ENCODE peak calls at places on chromosomes 3 and 15, in ten cellular contexts. F is colonic mucosa, O is BE2C, E is stomach, L is tibial nerve, R is lung, N is lower lobe of right lung, S is left ventricle myocardium inferior, A is mesendoderm, H is uterus. J is an unnamed sample.

GRCh38 chr3:73624363-73625123 is at the start of gene PDZRN3:
- DNase-seq in F (peak; percentile 84), O (peak; percentile 86), E (peak; percentile 55), L (peak; percentile 48), R (peak; percentile 39), N (peak; percentile 55), S (peak; percentile 64), A (peak; percentile 85), H (peak; percentile 85), J (peak; percentile 72)

GRCh38 chr3:110810356-110810755 is 261.3 kb upstream of the NECTIN3 start:
- DNase-seq in F (no peak), O (no peak), E (no peak), L (no peak), R (no peak), N (no peak), S (no peak), A (no peak), H (no peak), J (no peak)

GRCh38 chr3:127953636-127954035 is 38.6 kb downstream of the KBTBD12 start:
- DNase-seq in F (no peak), O (no peak), E (no peak), L (no peak), R (no peak), N (no peak), S (no peak), A (no peak), H (no peak), J (no peak)

GRCh38 chr3:67495751-67496150 is 158.7 kb downstream of the SUCLG2 start:
- DNase-seq in F (no peak), O (no peak), E (peak; percentile 30), L (no peak), R (no peak), N (no peak), S (no peak), A (no peak), H (no peak), J (no peak)

GRCh38 chr15:58909616-58910015 is 23.9 kb downstream of the SLTM start:
- DNase-seq in F (no peak), O (no peak), E (no peak), L (no peak), R (no peak), N (no peak), S (no peak), A (no peak), H (no peak), J (no peak)

GRCh38 chr15:63047792-63048114 is 5.2 kb downstream of the TPM1 start:
- DNase-seq in F (no peak), O (no peak), E (no peak), L (no peak), R (no peak), N (no peak), S (no peak), A (no peak), H (no peak), J (no peak)

GRCh38 chr3:30598663-30599545 is 7.5 kb upstream of the TGFBR2 start:
- DNase-seq in F (no peak), O (no peak), E (no peak), L (no peak), R (no peak), N (no peak), S (no peak), A (no peak), H (no peak), J (no peak)

GRCh38 chr15:36831915-36832310 is 252.5 kb downstream of the CDIN1 start:
- DNase-seq in F (no peak), O (peak; percentile 43), E (peak; percentile 32), L (no peak), R (no peak), N (no peak), S (no peak), A (no peak), H (no peak), J (peak; percentile 13)

DNA sequence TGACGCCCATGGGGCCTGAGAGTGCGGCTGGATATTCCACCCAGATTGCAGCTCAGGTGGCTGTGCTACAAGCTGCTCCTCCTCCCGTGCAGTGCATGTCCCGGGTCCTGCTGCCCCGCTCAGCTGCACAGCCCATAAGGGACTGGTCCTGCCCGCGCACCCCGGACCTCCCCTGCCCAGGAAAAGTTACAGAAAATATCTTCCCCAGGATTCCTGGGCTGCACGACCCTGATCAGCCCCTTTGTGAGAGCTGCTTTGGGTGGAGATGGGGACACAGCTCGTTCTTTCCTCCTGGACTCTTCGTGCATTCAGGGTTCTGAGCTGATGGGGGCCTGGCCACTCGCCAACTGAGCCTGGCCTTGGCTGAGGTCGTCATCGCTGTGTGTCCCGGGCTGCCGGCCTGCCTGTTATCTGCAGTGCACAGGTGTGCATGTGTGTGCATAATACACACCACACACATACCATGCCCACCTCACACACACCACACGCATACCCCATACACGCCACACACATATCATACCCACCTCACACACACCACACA is 28.8 kb downstream of the APBA2 start:
- DNase-seq in F (no peak), O (peak; percentile 64), E (no peak), L (no peak), R (no peak), N (peak; percentile 34), S (no peak), A (no peak), H (no peak), J (no peak)
- H3K4me3 ChIP-seq in F (no peak overlapping the region), O (no peak overlapping the region), E (no peak overlapping the region), L (no peak overlapping the region), R (no peak overlapping the region), N (no peak overlapping the region), S (no peak overlapping the region), A (no peak overlapping the region), H (no peak overlapping the region), J (no peak overlapping the region)

DNA sequence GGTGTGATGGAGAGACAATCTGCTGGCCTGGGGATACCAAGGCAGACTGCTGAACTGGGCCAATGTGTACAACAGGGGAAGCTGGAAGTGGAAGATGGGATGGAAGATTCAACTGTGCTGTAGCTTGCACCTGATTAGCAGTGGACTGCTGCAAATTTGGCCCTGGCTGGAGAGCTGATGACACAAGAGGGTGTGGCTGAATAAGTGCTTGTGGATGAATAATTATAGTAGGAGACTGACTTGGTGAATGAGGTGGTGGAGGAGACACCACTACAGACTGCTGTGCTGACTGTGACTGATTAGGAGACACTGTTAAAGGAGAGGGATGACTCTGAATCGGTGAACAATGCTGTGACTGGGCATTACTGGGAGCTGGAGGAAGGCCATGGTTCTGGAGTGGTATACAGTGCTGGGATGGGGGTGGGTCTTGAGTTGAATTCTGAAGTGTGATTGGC is 52.5 kb downstream of the PHC3 start:
- DNase-seq in F (no peak), O (peak; percentile 21), E (no peak), L (no peak), R (no peak), N (no peak), S (no peak), A (peak; percentile 44), H (no peak), J (peak; percentile 7)
- H3K36me3 ChIP-seq in F (no peaks in the 10 kb centered on the region), O (peaks cover 14% of the 10 kb centered on the region), E (peaks cover 72% of the 10 kb centered on the region), L (no peaks in the 10 kb centered on the region), R (peaks cover 18% of the 10 kb centered on the region), N (peaks cover 63% of the 10 kb centered on the region), S (peaks cover 48% of the 10 kb centered on the region), A (peaks cover 6% of the 10 kb centered on the region), H (no peaks in the 10 kb centered on the region), J (peaks cover 43% of the 10 kb centered on the region)

GRCh38 chr15:101296418-101297405 is 1.7 kb upstream of the SNRPA1 start:
- DNase-seq in F (no peak), O (no peak), E (no peak), L (no peak), R (no peak), N (no peak), S (no peak), A (no peak), H (no peak), J (no peak)

GRCh38 chr15:101288905-101289513 is 6.0 kb downstream of the SNRPA1 start:
- DNase-seq in F (no peak), O (no peak), E (no peak), L (no peak), R (no peak), N (no peak), S (no peak), A (peak; percentile 64), H (no peak), J (peak; percentile 75)

GRCh38 chr15:101294731-101295606 is at the start of gene SNRPA1:
- DNase-seq in F (peak; percentile 97), O (peak; percentile 99), E (peak; percentile 99), L (peak; percentile 99), R (peak; percentile 98), N (peak; percentile 99), S (peak; percentile 99), A (peak; percentile 95), H (peak; percentile 98), J (peak; percentile 96)

GRCh38 chr15:101295607-101296225 is 668 bp upstream of the SNRPA1 start:
- DNase-seq in F (no peak), O (no peak), E (peak; percentile 36), L (no peak), R (no peak), N (no peak), S (no peak), A (no peak), H (no peak), J (no peak)

DNA sequence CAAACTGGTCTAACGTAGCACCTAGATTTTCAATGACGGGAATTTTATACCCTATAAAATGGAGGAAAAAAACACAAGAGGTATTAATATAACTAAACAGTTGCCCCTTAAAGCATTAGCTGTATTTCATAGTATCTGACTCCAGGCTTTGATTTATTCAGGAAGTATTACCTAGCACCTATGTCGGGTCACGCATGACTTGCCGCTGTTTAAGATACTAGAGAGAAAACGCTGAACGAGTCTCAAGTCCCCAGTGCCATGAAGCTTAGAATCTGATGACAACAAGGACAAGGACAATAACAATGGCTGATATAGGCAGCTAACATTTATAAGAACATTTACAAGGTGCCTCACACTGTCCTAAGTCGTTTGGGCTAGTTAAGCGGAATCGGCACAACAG is 1.9 kb downstream of the SNRPA1 start:
- DNase-seq in F (no peak), O (no peak), E (no peak), L (no peak), R (no peak), N (no peak), S (no peak), A (no peak), H (no peak), J (no peak)
- H3K4me3 ChIP-seq in F (no peak overlapping the region), O (peak overlapping the region; percentile 99), E (peak overlapping the region; percentile 85), L (peak overlapping the region; percentile 99), R (no peak overlapping the region), N (peak overlapping the region; percentile 89), S (peak overlapping the region; percentile 87), A (no peak overlapping the region), H (peak overlapping the region; percentile 95), J (peak overlapping the region; percentile 94)

GRCh38 chr3:194336601-194337355 is 14.3 kb downstream of the CPN2 start:
- DNase-seq in F (no peak), O (no peak), E (no peak), L (no peak), R (no peak), N (no peak), S (no peak), A (no peak), H (no peak), J (no peak)

GRCh38 chr3:194339356-194339755 is 11.8 kb downstream of the CPN2 start:
- DNase-seq in F (no peak), O (no peak), E (no peak), L (no peak), R (no peak), N (no peak), S (no peak), A (peak; percentile 72), H (no peak), J (no peak)

GRCh38 chr3:194340757-194341400 is 10.2 kb downstream of the CPN2 start:
- DNase-seq in F (no peak), O (no peak), E (no peak), L (no peak), R (no peak), N (no peak), S (no peak), A (no peak), H (no peak), J (no peak)

GRCh38 chr3:194339836-194340235 is 11.3 kb downstream of the CPN2 start:
- DNase-seq in F (no peak), O (no peak), E (no peak), L (no peak), R (no peak), N (no peak), S (no peak), A (peak; percentile 68), H (no peak), J (no peak)

GRCh38 chr3:194337965-194338753 is 13.0 kb downstream of the CPN2 start:
- DNase-seq in F (no peak), O (no peak), E (no peak), L (no peak), R (no peak), N (no peak), S (no peak), A (peak; percentile 51), H (no peak), J (no peak)
- H3K36me3 ChIP-seq in F (no peaks in the 10 kb centered on the region), O (no peaks in the 10 kb centered on the region), E (no peaks in the 10 kb centered on the region), L (no peaks in the 10 kb centered on the region), R (no peaks in the 10 kb centered on the region), N (no peaks in the 10 kb centered on the region), S (no peaks in the 10 kb centered on the region), A (no peaks in the 10 kb centered on the region), H (no peaks in the 10 kb centered on the region), J (no peaks in the 10 kb centered on the region)

J was measured in SJCRH30.